ENCODE peak calls at places on chromosomes 12 and 14, in five cellular contexts. Y is right lobe of liver, M is iPS DF 6.9, H is colonic mucosa, Q is stomach. K is an unnamed sample.

GRCh38 chr12:117472983-117473382 is 111.6 kb upstream of the NOS1 start:
- DNase-seq in Q (no peak), Y (no peak), H (peak), M (peak), K (no peak)

GRCh38 chr12:65638324-65638723 is 186.0 kb upstream of the HMGA2 start:
- DNase-seq in H (no peak), Y (no peak), M (no peak), Q (no peak), K (no peak)

GRCh38 chr12:111448266-111448830 is 42.6 kb downstream of the SH2B3 start:
- DNase-seq in Y (no peak), H (peak), M (no peak), Q (peak), K (peak)

GRCh38 chr12:107843351-107844311 is 69.1 kb downstream of the ASCL4 start:
- DNase-seq in Y (no peak), M (no peak), Q (no peak), H (no peak), K (no peak)

GRCh38 chr12:77841467-77842054 is 10.9 kb downstream of the NAV3 start:
- DNase-seq in Q (peak), M (no peak), H (no peak), Y (no peak), K (no peak)

GRCh38 chr12:48235796-48236333 is 32.8 kb upstream of the OR10AD1 start:
- DNase-seq in M (no peak), H (no peak), Q (no peak), Y (no peak), K (no peak)

GRCh38 chr12:104569348-104570173 is 112.8 kb downstream of the CHST11 start:
- DNase-seq in Q (peak), H (peak), M (no peak), Y (no peak), K (no peak)

GRCh38 chr12:93788853-93789252 is 111.7 kb downstream of the CRADD start:
- DNase-seq in M (no peak), Q (no peak), H (no peak), Y (no peak), K (no peak)

GRCh38 chr12:18868673-18869072 is 130.8 kb downstream of the CAPZA3 start:
- DNase-seq in Q (no peak), Y (no peak), H (no peak), M (no peak), K (no peak)

GRCh38 chr14:24909523-24910302 is 140.2 kb downstream of the STXBP6 start:
- DNase-seq in H (peak), Q (no peak), M (no peak), Y (no peak), K (no peak)

GRCh38 chr14:98704441-98704840 is 567.6 kb downstream of the BCL11B start:
- DNase-seq in M (no peak), H (no peak), Q (no peak), Y (no peak), K (no peak)

GRCh38 chr14:97299661-97300060 is 502.5 kb downstream of the VRK1 start:
- DNase-seq in M (no peak), Y (no peak), Q (no peak), H (no peak), K (no peak)

GRCh38 chr12:53939141-53940108 is 794 bp downstream of the HOXC13 start:
- DNase-seq in H (no peak), Q (no peak), Y (no peak), M (no peak), K (no peak)

GRCh38 chr14:74562515-74563232 is 49.4 kb downstream of the LTBP2 start:
- DNase-seq in Y (peak), Q (no peak), H (no peak), M (no peak), K (no peak)

GRCh38 chr12:130872179-130873096 is 572 bp downstream of the RAN start:
- DNase-seq in H (no peak), Q (peak), Y (peak), M (no peak), K (peak)

GRCh38 chr12:57770734-57771133 is 1.2 kb downstream of the METTL1 start:
- DNase-seq in Y (no peak), H (no peak), M (no peak), Q (no peak), K (no peak)
- H3K4me3 ChIP-seq in Y (no peak), H (no peak), M (no peak), Q (no peak), K (no peak)

GRCh38 chr12:99959549-99960170 is 25.1 kb downstream of the ANKS1B start:
- DNase-seq in Q (no peak), M (no peak), Y (no peak), H (no peak), K (no peak)
- H3K27ac ChIP-seq in Q (no peak), M (no peak), Y (no peak), H (no peak), K (no peak)

DNA sequence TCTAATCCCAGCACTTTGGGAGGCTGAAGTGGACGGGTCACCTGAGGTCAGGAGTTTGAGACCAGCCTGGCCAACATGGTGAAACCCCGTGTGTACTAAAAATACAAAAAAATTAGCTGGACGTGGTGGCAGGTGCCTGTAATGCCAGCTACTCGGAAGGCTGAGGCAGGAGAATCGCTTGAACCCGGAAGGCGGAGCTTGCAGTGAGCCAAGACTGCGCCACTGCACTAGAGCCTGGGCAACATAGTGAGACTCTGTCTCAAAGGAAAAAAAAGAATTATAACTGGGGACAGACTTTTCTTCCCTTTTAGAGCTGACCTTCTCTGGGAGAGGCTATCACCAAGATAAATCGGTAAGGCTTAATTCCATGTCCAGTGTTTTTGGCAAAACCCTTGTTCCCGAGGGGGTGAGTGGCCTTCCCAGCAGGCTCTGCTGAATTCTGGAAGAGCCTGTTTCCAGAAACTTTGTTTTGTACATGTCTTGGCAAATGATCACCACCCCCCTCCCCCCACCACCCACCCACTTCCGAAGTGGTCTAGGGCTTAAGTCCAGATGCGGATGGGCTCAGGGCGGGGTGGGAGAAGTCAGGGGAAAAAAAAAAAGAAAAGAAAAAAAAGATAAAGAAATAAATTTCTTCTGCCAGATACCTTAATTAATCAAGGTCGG is 32.3 kb upstream of the DEGS2 start:
- DNase-seq in Q (no peak), M (no peak), Y (no peak), H (no peak), K (no peak)
- H3K4me3 ChIP-seq in Q (no peak), M (no peak), Y (no peak), H (no peak), K (no peak)

GRCh38 chr14:61379639-61380184 is 58.3 kb downstream of the PRKCH start:
- DNase-seq in M (no peak), Q (no peak), H (no peak), Y (no peak), K (no peak)
- H3K27ac ChIP-seq in M (no peak), Q (no peak), H (no peak), Y (no peak), K (no peak)

DNA sequence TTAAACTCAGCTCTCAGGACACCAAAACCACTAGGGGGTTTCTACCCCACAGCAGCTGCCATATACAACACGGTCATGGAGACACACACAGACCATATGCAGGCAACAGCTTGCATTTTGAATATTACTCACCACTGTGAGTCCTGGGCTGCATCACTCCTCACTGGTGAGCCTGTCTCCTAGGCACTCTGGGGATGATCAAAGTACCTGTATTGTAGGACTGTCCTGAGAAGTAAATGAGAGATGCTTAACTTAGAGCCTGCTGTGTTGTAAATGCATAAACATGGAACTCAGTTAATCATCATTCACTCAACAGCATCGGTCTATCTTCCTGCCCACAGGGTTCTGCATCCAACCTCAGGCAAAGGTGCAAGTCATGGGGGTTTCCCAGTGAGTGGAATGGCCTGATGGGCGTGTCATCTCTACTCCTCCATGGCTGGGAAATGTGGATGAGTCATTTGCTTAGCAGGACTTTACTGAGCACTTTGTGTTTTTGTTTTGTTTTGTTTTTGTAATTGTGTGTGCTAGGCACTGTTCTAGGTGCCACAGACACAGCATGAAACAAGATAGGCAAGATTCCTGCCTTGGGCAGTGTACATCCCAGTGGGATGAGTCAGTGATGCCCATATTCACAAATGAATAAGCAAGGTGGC is 1141.2 kb upstream of the TMEM132C start:
- DNase-seq in M (no peak), Q (no peak), Y (no peak), H (peak), K (no peak)
- H3K4me3 ChIP-seq in M (no peak), Q (no peak), Y (no peak), H (no peak), K (no peak)

K was measured in lung.